ENCODE peak calls at places on chromosomes 5 and 9, in five cellular contexts. One of them, this sample, is unnamed.

GRCh38 chr9:112434487-112434886 is 52.1 kb upstream of the KIAA1958 start:
- DNase-seq in HepG2: no peak
- DNase-seq in H1: no peak
- DNase-seq in K562: no peak
- DNase-seq in WTC11: no peak
- DNase-seq in this sample: no peak

GRCh38 chr9:121840838-121841760 is 189.7 kb downstream of the DAB2IP start:
- DNase-seq in K562: no peak
- DNase-seq in HepG2: no peak
- DNase-seq in WTC11: no peak
- DNase-seq in H1: no peak
- DNase-seq in this sample: no peak

GRCh38 chr5:154850255-154851062 is at the start of gene FAXDC2:
- DNase-seq in WTC11: peak; percentile 50
- DNase-seq in K562: peak; percentile 72
- DNase-seq in HepG2: peak; percentile 78
- DNase-seq in H1: no peak
- DNase-seq in this sample: no peak

GRCh38 chr5:97499605-97500004 is 316.6 kb upstream of the RIOK2 start:
- DNase-seq in WTC11: no peak
- DNase-seq in K562: no peak
- DNase-seq in H1: no peak
- DNase-seq in HepG2: no peak
- DNase-seq in this sample: no peak

GRCh38 chr5:170184007-170184687 is 48.6 kb upstream of the C5orf58 start:
- DNase-seq in H1: peak; percentile 43
- DNase-seq in HepG2: peak; percentile 49
- DNase-seq in K562: peak; percentile 66
- DNase-seq in WTC11: peak; percentile 94
- DNase-seq in this sample: no peak

GRCh38 chr5:57432876-57433275 is 49.7 kb downstream of the ACTBL2 start:
- DNase-seq in H1: no peak
- DNase-seq in HepG2: peak; percentile 28
- DNase-seq in WTC11: no peak
- DNase-seq in K562: peak; percentile 13
- DNase-seq in this sample: no peak

GRCh38 chr5:9196403-9197224 is 349.3 kb downstream of the SEMA5A start:
- DNase-seq in HepG2: no peak
- DNase-seq in H1: no peak
- DNase-seq in WTC11: no peak
- DNase-seq in K562: no peak
- DNase-seq in this sample: no peak

GRCh38 chr5:38913714-38914113 is 67.9 kb downstream of the OSMR start:
- DNase-seq in H1: no peak
- DNase-seq in K562: no peak
- DNase-seq in HepG2: no peak
- DNase-seq in WTC11: no peak
- DNase-seq in this sample: no peak

GRCh38 chr5:132807163-132807838 is 5.8 kb upstream of the SOWAHA start:
- DNase-seq in H1: no peak
- DNase-seq in WTC11: peak; percentile 67
- DNase-seq in HepG2: peak; percentile 99
- DNase-seq in K562: no peak
- DNase-seq in this sample: peak; percentile 20

GRCh38 chr5:180291943-180292831 is at the start of gene MAPK9:
- DNase-seq in WTC11: peak; percentile 85
- DNase-seq in HepG2: peak; percentile 62
- DNase-seq in K562: peak; percentile 97
- DNase-seq in H1: no peak
- DNase-seq in this sample: no peak

GRCh38 chr9:96514108-96514824 is 64.3 kb downstream of the HABP4 start:
- DNase-seq in HepG2: no peak
- DNase-seq in K562: no peak
- DNase-seq in H1: no peak
- DNase-seq in WTC11: no peak
- DNase-seq in this sample: no peak

GRCh38 chr5:73118331-73119011 is 1.9 kb upstream of the TMEM171 start:
- DNase-seq in WTC11: no peak
- DNase-seq in HepG2: peak; percentile 9
- DNase-seq in K562: no peak
- DNase-seq in H1: no peak
- DNase-seq in this sample: no peak

GRCh38 chr5:21452429-21452828 is 1400.7 kb downstream of the CDH12 start:
- DNase-seq in K562: no peak
- DNase-seq in WTC11: no peak
- DNase-seq in H1: no peak
- DNase-seq in HepG2: peak; percentile 3
- DNase-seq in this sample: no peak

GRCh38 chr5:142772766-142773293 is 2.7 kb downstream of the ARHGAP26 start:
- DNase-seq in K562: no peak
- DNase-seq in HepG2: no peak
- DNase-seq in WTC11: no peak
- DNase-seq in H1: no peak
- DNase-seq in this sample: no peak

GRCh38 chr9:18126776-18127175 is 347.2 kb upstream of the ADAMTSL1 start:
- DNase-seq in H1: no peak
- DNase-seq in WTC11: no peak
- DNase-seq in K562: no peak
- DNase-seq in HepG2: no peak
- DNase-seq in this sample: no peak

GRCh38 chr5:128596071-128596470 is 58.0 kb upstream of the FBN2 start:
- DNase-seq in WTC11: no peak
- DNase-seq in H1: no peak
- DNase-seq in K562: no peak
- DNase-seq in HepG2: no peak
- DNase-seq in this sample: no peak

GRCh38 chr9:122821278-122821952 is 7.0 kb downstream of the PDCL start:
- DNase-seq in H1: no peak
- DNase-seq in K562: no peak
- DNase-seq in WTC11: no peak
- DNase-seq in HepG2: no peak
- DNase-seq in this sample: no peak

GRCh38 chr9:14219865-14220655 is 93.9 kb downstream of the NFIB start:
- DNase-seq in K562: no peak
- DNase-seq in WTC11: no peak
- DNase-seq in HepG2: no peak
- DNase-seq in H1: no peak
- DNase-seq in this sample: no peak

GRCh38 chr5:122310886-122311285 is 1.2 kb upstream of the SNCAIP start:
- DNase-seq in WTC11: no peak
- DNase-seq in HepG2: no peak
- DNase-seq in K562: no peak
- DNase-seq in H1: no peak
- DNase-seq in this sample: no peak

GRCh38 chr5:93691997-93692396 is 49.4 kb downstream of the POU5F2 start:
- DNase-seq in H1: no peak
- DNase-seq in HepG2: no peak
- DNase-seq in K562: no peak
- DNase-seq in WTC11: no peak
- DNase-seq in this sample: no peak

GRCh38 chr9:130527651-130528310 is 51.6 kb upstream of the FUBP3 start:
- DNase-seq in HepG2: no peak
- DNase-seq in WTC11: no peak
- DNase-seq in H1: no peak
- DNase-seq in K562: no peak
- DNase-seq in this sample: no peak
- TF ChIP-seq ATF2 in HepG2: no peak
- TF ChIP-seq ATF2 in WTC11: no peak
- TF ChIP-seq ATF2 in H1: no peak
- TF ChIP-seq ATF2 in K562: no peak
- TF ChIP-seq ATF2 in this sample: no peak

GRCh38 chr5:107673106-107673367 is 2.3 kb upstream of the EFNA5 start:
- DNase-seq in HepG2: no peak
- DNase-seq in K562: no peak
- DNase-seq in WTC11: no peak
- DNase-seq in H1: no peak
- DNase-seq in this sample: no peak

GRCh38 chr5:107670028-107670926 is 460 bp downstream of the EFNA5 start:
- DNase-seq in WTC11: peak; percentile 57
- DNase-seq in H1: no peak
- DNase-seq in K562: no peak
- DNase-seq in HepG2: no peak
- DNase-seq in this sample: no peak

GRCh38 chr5:107672212-107673105 is 1.7 kb upstream of the EFNA5 start:
- DNase-seq in HepG2: peak; percentile 15
- DNase-seq in WTC11: peak; percentile 87
- DNase-seq in H1: peak; percentile 95
- DNase-seq in K562: peak; percentile 18
- DNase-seq in this sample: no peak

GRCh38 chr5:107670927-107671741 is at the start of gene EFNA5:
- DNase-seq in HepG2: no peak
- DNase-seq in WTC11: peak; percentile 57
- DNase-seq in H1: no peak
- DNase-seq in K562: no peak
- DNase-seq in this sample: no peak

DNA sequence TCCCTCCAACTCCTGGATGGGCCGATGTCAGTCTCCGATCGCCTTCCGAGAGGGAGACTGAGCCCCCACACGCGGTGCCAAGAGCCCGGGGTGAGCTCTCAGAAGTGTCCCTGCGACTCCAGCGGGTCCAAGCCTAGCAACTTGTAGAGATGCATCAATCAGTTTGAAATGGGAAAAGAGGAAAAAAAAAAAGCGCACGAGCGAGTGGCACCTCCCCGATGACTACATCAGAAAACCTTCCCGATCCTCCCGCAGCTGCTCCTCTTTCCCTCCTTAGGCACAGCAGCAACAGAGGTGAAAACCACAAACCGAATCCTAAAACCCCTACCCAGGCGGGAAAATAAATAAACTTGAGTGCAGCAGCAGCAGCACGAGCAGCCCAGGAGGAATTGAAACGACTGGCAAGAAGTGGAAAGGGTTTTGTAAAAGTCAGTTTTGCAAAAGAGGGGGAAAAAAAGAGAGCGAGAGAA is 1.0 kb upstream of the EFNA5 start:
- DNase-seq in K562: no peak
- DNase-seq in HepG2: no peak
- DNase-seq in H1: no peak
- DNase-seq in WTC11: no peak
- DNase-seq in this sample: no peak
- TF ChIP-seq ATF2 in K562: no peak
- TF ChIP-seq ATF2 in HepG2: no peak
- TF ChIP-seq ATF2 in H1: no peak
- TF ChIP-seq ATF2 in WTC11: no peak
- TF ChIP-seq ATF2 in this sample: no peak

GRCh38 chr5:172901012-172901780 is 58.0 kb upstream of the RPL26L1 start:
- DNase-seq in H1: no peak
- DNase-seq in K562: peak; percentile 87
- DNase-seq in WTC11: no peak
- DNase-seq in HepG2: peak; percentile 22
- DNase-seq in this sample: no peak

GRCh38 chr5:172904312-172904642 is 54.9 kb upstream of the RPL26L1 start:
- DNase-seq in K562: no peak
- DNase-seq in HepG2: no peak
- DNase-seq in WTC11: no peak
- DNase-seq in H1: no peak
- DNase-seq in this sample: no peak

GRCh38 chr5:172903790-172904189 is 55.4 kb upstream of the RPL26L1 start:
- DNase-seq in K562: no peak
- DNase-seq in WTC11: no peak
- DNase-seq in H1: no peak
- DNase-seq in HepG2: no peak
- DNase-seq in this sample: no peak

GRCh38 chr5:172901788-172902496 is 57.3 kb upstream of the RPL26L1 start:
- DNase-seq in H1: no peak
- DNase-seq in WTC11: no peak
- DNase-seq in HepG2: no peak
- DNase-seq in K562: no peak
- DNase-seq in this sample: no peak

DNA sequence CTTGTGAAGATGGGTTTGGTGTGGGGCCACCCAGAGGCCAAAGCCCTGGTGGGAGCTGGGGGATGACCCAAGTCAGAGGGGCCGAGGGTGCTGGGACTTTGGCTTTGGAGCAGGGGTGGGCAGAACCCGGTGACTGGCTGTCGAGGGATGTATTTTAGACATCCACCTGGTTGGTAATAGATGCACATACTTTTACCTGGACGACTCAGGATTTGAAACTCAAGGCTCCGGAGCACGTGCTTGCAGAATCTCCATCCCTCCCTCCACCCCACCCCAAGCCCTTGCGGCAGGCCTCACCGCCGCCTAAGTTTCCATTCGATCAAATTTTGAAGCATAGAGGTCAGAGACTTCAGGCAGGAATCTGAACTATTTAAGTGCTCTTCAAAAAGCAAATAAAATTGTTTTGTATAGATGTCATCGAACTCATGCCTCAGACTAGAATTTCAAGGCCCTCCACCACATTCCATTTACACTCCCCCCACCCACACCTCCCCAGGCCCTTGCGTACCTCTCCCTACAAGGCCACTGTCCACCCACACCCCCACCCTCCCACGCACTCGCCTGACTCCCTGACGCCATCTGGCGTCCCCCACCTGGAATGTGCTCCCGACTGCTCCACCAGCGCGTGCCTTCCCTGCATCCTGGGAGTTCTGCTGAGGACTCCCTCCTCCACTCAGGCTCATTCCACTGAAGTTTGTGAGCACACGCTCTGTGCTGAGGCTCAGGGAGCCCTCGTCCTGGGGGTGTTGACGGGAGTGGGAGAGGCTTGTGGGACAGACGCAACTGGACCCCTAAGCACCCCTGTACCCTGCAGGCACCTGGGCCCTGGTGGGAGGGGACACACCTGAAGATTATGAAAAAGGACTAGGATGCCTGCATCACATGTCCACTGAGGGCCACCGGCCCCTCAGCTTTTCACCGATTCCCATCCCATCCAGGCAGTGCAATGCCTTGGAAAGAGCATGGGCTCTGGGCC is 56.4 kb upstream of the RPL26L1 start:
- DNase-seq in WTC11: peak; percentile 64
- DNase-seq in H1: no peak
- DNase-seq in HepG2: peak; percentile 90
- DNase-seq in K562: peak; percentile 81
- DNase-seq in this sample: no peak
- TF ChIP-seq ATF2 in WTC11: no peak
- TF ChIP-seq ATF2 in H1: no peak
- TF ChIP-seq ATF2 in HepG2: peak; percentile 56
- TF ChIP-seq ATF2 in K562: no peak
- TF ChIP-seq ATF2 in this sample: no peak

DNA sequence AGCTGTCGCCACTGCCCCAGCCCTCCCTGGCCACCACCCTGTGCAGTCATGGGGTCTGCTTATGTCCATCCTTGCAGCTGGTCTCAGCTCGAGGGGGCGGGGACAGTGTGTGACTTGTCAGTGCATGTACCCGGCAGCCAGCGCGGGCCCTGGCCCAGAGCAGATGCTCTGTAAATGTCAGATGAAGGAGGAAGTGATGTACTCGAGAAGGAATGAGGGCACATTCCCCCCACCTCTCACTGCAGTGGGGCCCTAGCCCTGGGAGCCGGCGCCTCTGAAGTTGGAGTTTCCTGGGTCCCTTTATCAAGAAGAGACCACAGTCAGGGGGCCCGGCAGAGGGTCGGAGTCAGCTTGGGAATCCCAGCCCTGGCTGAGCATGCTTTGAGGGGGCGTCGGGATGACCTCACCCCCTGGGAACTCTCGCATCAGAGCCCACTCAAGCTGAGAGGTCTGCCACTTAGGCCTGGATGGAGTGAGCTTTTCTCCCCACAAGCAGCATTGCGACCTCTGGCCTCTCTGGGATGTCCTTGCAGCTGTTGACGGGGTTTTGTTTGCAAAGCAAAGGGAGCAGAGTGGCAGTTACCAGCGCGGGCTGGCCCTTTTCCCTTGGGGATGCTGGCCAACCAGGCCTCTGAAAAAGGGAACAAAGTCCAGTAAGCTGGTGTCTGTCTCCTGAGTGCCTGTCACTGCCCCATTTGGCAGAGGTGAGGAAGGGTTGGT is 19.0 kb downstream of the NEURL1B start:
- DNase-seq in HepG2: peak; percentile 95
- DNase-seq in WTC11: peak; percentile 30
- DNase-seq in H1: no peak
- DNase-seq in K562: no peak
- DNase-seq in this sample: no peak
- TF ChIP-seq ATF2 in HepG2: peak; percentile 86
- TF ChIP-seq ATF2 in WTC11: no peak
- TF ChIP-seq ATF2 in H1: no peak
- TF ChIP-seq ATF2 in K562: no peak
- TF ChIP-seq ATF2 in this sample: no peak

This sample was measured in GM12878.